ENCODE peak calls at places on chromosomes 2 and 18, in five cellular contexts. C is lower lobe of right lung; G is pancreas; E is right cardiac atrium; P is activated naive CD8-positive, alpha-beta T cell treated with anti-CD3 and anti-CD28 coated beads, Interleukin-2, amount 50 U/mL, for 24 hours. Z is an unnamed sample.

GRCh38 chr2:160513120-160513519 is 19.5 kb upstream of the RBMS1 start:
- ATAC-seq in G (no peak), E (peak; percentile 85), C (no peak), P (no peak), Z (no peak)

GRCh38 chr18:62030091-62030985 is 137.5 kb upstream of the RNF152 start:
- ATAC-seq in C (no peak), G (no peak), E (no peak), P (no peak), Z (no peak)

GRCh38 chr2:118846667-118847446 is 591 bp downstream of the EN1 start:
- ATAC-seq in G (peak; percentile 10), E (no peak), P (no peak), C (no peak), Z (no peak)

GRCh38 chr2:55923978-55924325 is 370 bp upstream of the EFEMP1 start:
- ATAC-seq in C (no peak), P (no peak), G (peak; percentile 9), E (peak; percentile 51), Z (no peak)

GRCh38 chr2:21279525-21279924 is 155.8 kb downstream of the TDRD15 start:
- ATAC-seq in C (no peak), E (peak; percentile 82), P (no peak), G (no peak), Z (no peak)

GRCh38 chr18:49645836-49646235 is 84.0 kb downstream of the LIPG start:
- ATAC-seq in G (peak; percentile 28), P (no peak), E (peak; percentile 90), C (peak; percentile 64), Z (no peak)

GRCh38 chr2:65025453-65026128 is 30.6 kb upstream of the CEP68 start:
- ATAC-seq in C (no peak), G (peak; percentile 6), E (no peak), P (peak; percentile 81), Z (peak; percentile 71)

GRCh38 chr2:239319261-239319661 is 81.6 kb downstream of the HDAC4 start:
- ATAC-seq in E (peak; percentile 64), G (peak; percentile 77), P (peak; percentile 4), C (peak; percentile 59), Z (no peak)

GRCh38 chr2:8628870-8629209 is 53.0 kb upstream of the ID2 start:
- ATAC-seq in E (no peak), C (no peak), G (no peak), P (no peak), Z (peak; percentile 29)

GRCh38 chr2:209423562-209424541 is at the start of gene MAP2:
- ATAC-seq in P (peak; percentile 96), G (peak; percentile 92), E (peak; percentile 100), C (peak; percentile 99), Z (peak; percentile 97)

GRCh38 chr18:45399146-45399545 is 216.1 kb upstream of the SLC14A2 start:
- ATAC-seq in P (no peak), G (no peak), E (no peak), C (peak; percentile 56), Z (no peak)

GRCh38 chr18:76491801-76492668 is 3.0 kb downstream of the ZNF516 start:
- ATAC-seq in C (peak; percentile 39), P (no peak), G (peak; percentile 21), E (peak; percentile 38), Z (peak; percentile 0)

GRCh38 chr18:62788891-62789290 is 73.5 kb downstream of the PHLPP1 start:
- ATAC-seq in E (no peak), P (no peak), G (no peak), C (no peak), Z (no peak)

GRCh38 chr2:165141601-165142000 is 62.2 kb downstream of the SCN3A start:
- ATAC-seq in G (no peak), C (no peak), E (no peak), P (no peak), Z (no peak)

GRCh38 chr18:68714356-68714706 is 577 bp downstream of the TMX3 start:
- ATAC-seq in C (peak; percentile 29), P (no peak), G (peak; percentile 5), E (peak; percentile 52), Z (no peak)

GRCh38 chr18:45774065-45774521 is 50.1 kb downstream of the SLC14A1 start:
- ATAC-seq in G (no peak), C (no peak), E (no peak), P (no peak), Z (peak; percentile 20)

Z was measured in stimulated activated memory B cell treated with anti-CD40 and anti-IgM and Interleukin-4, amounts not matched to agents 10 μg/mL and 1 μg/mL and 100 μg/mL, for 72 hours.